ENCODE peak calls at places on chromosomes 4 and X, in nine cellular contexts. E is non-pigmented ciliary epithelial cell; L is mammary epithelial cell; F is pancreas; S is stimulated activated naive B cell treated with anti-CD40 and anti-IgM and Interleukin-4, amounts not matched to agents 10 μg/mL and 1 μg/mL and 100 μg/mL, for 72 hours; B is CD8-positive, alpha-beta T cell; X is B cell; P is NCI-H2081; A is ACHN. J is an unnamed sample.

GRCh38 chr4:123248260-123248659 is 148.3 kb upstream of the SPRY1 start:
- DNase-seq in E (no peak), L (no peak), F (no peak), S (no peak), B (no peak), X (no peak), P (no peak), A (no peak), J (no peak)

GRCh38 chr4:173735055-173735454 is 205.0 kb upstream of the HAND2 start:
- DNase-seq in E (no peak), L (peak), F (no peak), S (no peak), B (no peak), X (no peak), P (no peak), A (no peak), J (no peak)

GRCh38 chrX:1576201-1577101 is 15.0 kb upstream of the AKAP17A start:
- DNase-seq in E (no peak), L (no peak), F (no peak), S (no peak), B (no peak), X (no peak), P (no peak), A (no peak), J (no peak)

GRCh38 chr4:67749286-67749685 is 4.9 kb downstream of the GNRHR start:
- DNase-seq in E (no peak), L (no peak), F (no peak), S (no peak), B (no peak), X (no peak), P (no peak), A (no peak), J (no peak)

GRCh38 chr4:75939890-75940691 is 722 bp downstream of the NAAA start:
- DNase-seq in E (no peak), L (peak), F (peak), S (peak), B (peak), X (peak), P (peak), A (peak), J (peak)

GRCh38 chr4:61003301-61003700 is 196.8 kb upstream of the ADGRL3 start:
- DNase-seq in E (peak), L (peak), F (no peak), S (no peak), B (no peak), X (no peak), P (no peak), A (no peak), J (no peak)

GRCh38 chr4:185203380-185204237 is at the start of gene CFAP97:
- DNase-seq in E (peak), L (peak), F (peak), S (peak), B (peak), X (peak), P (peak), A (peak), J (peak)

GRCh38 chrX:134551365-134552095 is 91.6 kb downstream of the HPRT1 start:
- DNase-seq in E (no peak), L (no peak), F (no peak), S (no peak), B (no peak), X (no peak), P (no peak), A (peak), J (no peak)

GRCh38 chr4:151195801-151196200 is 81.2 kb upstream of the PRSS48 start:
- DNase-seq in E (peak), L (peak), F (no peak), S (no peak), B (no peak), X (no peak), P (no peak), A (no peak), J (no peak)

GRCh38 chrX:135295238-135295943 is 13.9 kb upstream of the ETDC start:
- DNase-seq in E (no peak), L (no peak), F (peak), S (peak), B (peak), X (peak), P (no peak), A (no peak), J (no peak)

GRCh38 chrX:101415180-101416130 is 7.4 kb downstream of the HNRNPH2 start:
- DNase-seq in E (no peak), L (peak), F (no peak), S (peak), B (no peak), X (peak), P (peak), A (peak), J (no peak)

GRCh38 chrX:63664741-63665140 is 120.3 kb downstream of the ARHGEF9 start:
- DNase-seq in E (no peak), L (no peak), F (no peak), S (no peak), B (no peak), X (no peak), P (no peak), A (no peak), J (no peak)

GRCh38 chr4:48665555-48666186 is 114.4 kb downstream of the FRYL start:
- DNase-seq in E (no peak), L (peak), F (no peak), S (no peak), B (no peak), X (no peak), P (no peak), A (no peak), J (no peak)

GRCh38 chr4:40685300-40685699 is 55.6 kb upstream of the RBM47 start:
- DNase-seq in E (peak), L (peak), F (no peak), S (no peak), B (no peak), X (no peak), P (no peak), A (no peak), J (no peak)

GRCh38 chr4:71827811-71828210 is 43.9 kb upstream of the GC start:
- DNase-seq in E (no peak), L (no peak), F (no peak), S (no peak), B (no peak), X (no peak), P (no peak), A (no peak), J (no peak)

GRCh38 chrX:106168107-106168506 is at the start of gene PWWP3B:
- DNase-seq in E (no peak), L (peak), F (peak), S (no peak), B (no peak), X (no peak), P (peak), A (peak), J (peak)

GRCh38 chrX:23616361-23616760 is 50.9 kb upstream of the PRDX4 start:
- DNase-seq in E (no peak), L (peak), F (no peak), S (no peak), B (no peak), X (no peak), P (peak), A (peak), J (no peak)

GRCh38 chr4:155546451-155546850 is 120.2 kb upstream of the GUCY1A1 start:
- DNase-seq in E (no peak), L (peak), F (no peak), S (no peak), B (no peak), X (no peak), P (no peak), A (no peak), J (no peak)

GRCh38 chr4:11532138-11532537 is 103.4 kb upstream of the HS3ST1 start:
- DNase-seq in E (no peak), L (no peak), F (no peak), S (no peak), B (no peak), X (no peak), P (no peak), A (no peak), J (no peak)

GRCh38 chr4:111434581-111434980 is 710.7 kb upstream of the FAM241A start:
- DNase-seq in E (no peak), L (peak), F (no peak), S (no peak), B (no peak), X (no peak), P (no peak), A (no peak), J (no peak)

GRCh38 chr4:88033309-88033708 is 25.9 kb downstream of the PKD2 start:
- DNase-seq in E (peak), L (peak), F (no peak), S (peak), B (no peak), X (peak), P (peak), A (peak), J (no peak)

GRCh38 chrX:39814391-39814790 is 283.4 kb downstream of the BCOR start:
- DNase-seq in E (no peak), L (no peak), F (no peak), S (no peak), B (peak), X (no peak), P (peak), A (peak), J (no peak)

GRCh38 chr4:52987401-52988056 is 125.4 kb downstream of the RASL11B start:
- DNase-seq in E (no peak), L (no peak), F (no peak), S (no peak), B (no peak), X (no peak), P (no peak), A (no peak), J (no peak)

GRCh38 chr4:53479731-53480525 is 102.5 kb downstream of the FIP1L1 start:
- DNase-seq in E (peak), L (peak), F (no peak), S (no peak), B (no peak), X (no peak), P (no peak), A (no peak), J (no peak)

GRCh38 chrX:130799393-130799792 is 103.6 kb downstream of the ENOX2 start:
- DNase-seq in E (peak), L (peak), F (no peak), S (no peak), B (no peak), X (no peak), P (no peak), A (no peak), J (no peak)

GRCh38 chrX:82087699-82088098 is 885.8 kb downstream of the SH3BGRL start:
- DNase-seq in E (no peak), L (no peak), F (no peak), S (no peak), B (no peak), X (no peak), P (peak), A (no peak), J (peak)

GRCh38 chrX:91435465-91435864 is 826 bp downstream of the PABPC5 start:
- DNase-seq in E (no peak), L (no peak), F (no peak), S (no peak), B (no peak), X (no peak), P (no peak), A (no peak), J (no peak)

GRCh38 chrX:111728096-111728495 is 47.1 kb downstream of the ALG13 start:
- DNase-seq in E (no peak), L (no peak), F (no peak), S (no peak), B (no peak), X (no peak), P (no peak), A (peak), J (no peak)

GRCh38 chr4:26061248-26061986 is 147.4 kb downstream of the SMIM20 start:
- DNase-seq in E (no peak), L (peak), F (no peak), S (no peak), B (no peak), X (no peak), P (no peak), A (peak), J (no peak)

GRCh38 chr4:83561381-83561780 is 25.5 kb downstream of the GPAT3 start:
- DNase-seq in E (peak), L (peak), F (no peak), S (no peak), B (no peak), X (no peak), P (peak), A (peak), J (peak)

GRCh38 chr4:186739802-186740434 is 16.3 kb upstream of the FAT1 start:
- DNase-seq in E (no peak), L (no peak), F (no peak), S (no peak), B (no peak), X (no peak), P (no peak), A (no peak), J (no peak)

GRCh38 chr4:107619065-107619464 is 101.0 kb downstream of the PAPSS1 start:
- DNase-seq in E (peak), L (peak), F (no peak), S (no peak), B (no peak), X (no peak), P (no peak), A (no peak), J (no peak)

GRCh38 chr4:4549534-4549933 is 7.7 kb upstream of the STX18 start:
- DNase-seq in E (no peak), L (peak), F (no peak), S (no peak), B (no peak), X (no peak), P (no peak), A (no peak), J (no peak)

GRCh38 chr4:874971-875817 is 49.3 kb upstream of the CPLX1 start:
- DNase-seq in E (no peak), L (no peak), F (peak), S (no peak), B (no peak), X (no peak), P (no peak), A (no peak), J (no peak)

GRCh38 chr4:30828290-30828926 is 108.2 kb downstream of the PCDH7 start:
- DNase-seq in E (no peak), L (peak), F (no peak), S (no peak), B (no peak), X (no peak), P (no peak), A (no peak), J (no peak)

GRCh38 chr4:41967392-41967791 is 14.2 kb upstream of the DCAF4L1 start:
- DNase-seq in E (no peak), L (no peak), F (no peak), S (no peak), B (no peak), X (no peak), P (no peak), A (no peak), J (no peak)

GRCh38 chr4:41394362-41394960 is 137.7 kb downstream of the UCHL1 start:
- DNase-seq in E (no peak), L (no peak), F (no peak), S (no peak), B (no peak), X (no peak), P (no peak), A (no peak), J (no peak)

GRCh38 chrX:67717571-67717970 is 173.8 kb downstream of the AR start:
- DNase-seq in E (no peak), L (no peak), F (peak), S (no peak), B (no peak), X (no peak), P (no peak), A (no peak), J (no peak)

GRCh38 chr4:142815834-142816233 is 30.3 kb downstream of the INPP4B start:
- DNase-seq in E (peak), L (peak), F (no peak), S (no peak), B (no peak), X (no peak), P (no peak), A (no peak), J (no peak)